ENCODE peak calls at places on chromosome 16, in five cellular contexts. F is stimulated activated CD4-positive, alpha-beta T cell treated with anti-CD3 and anti-CD28 coated beads, Interleukin-1b, Interleukin-23, amount 100 ng/mL, for 4 hours; M is ELR; L is NCI-H748 treated with DMSO at 0.1 percent for 48 hours; P is activated T-cell treated with anti-CD3 and anti-CD28 coated beads for 1 hour. K is an unnamed sample.
A peak's percentile ranks its signal among the peaks of the same experiment; 100 is the strongest.

GRCh38 chr16:57504001-57504400 is 17.7 kb upstream of the DOK4 start:
- DNase-seq in F (no peak), M (no peak), L (no peak), P (no peak), K (no peak)

GRCh38 chr16:88754912-88755744 is 29.9 kb downstream of the PIEZO1 start:
- DNase-seq in F (no peak), M (peak; percentile 79), L (no peak), P (no peak), K (no peak)

GRCh38 chr16:68781784-68782183 is 44.7 kb downstream of the CDH1 start:
- DNase-seq in F (no peak), M (no peak), L (no peak), P (no peak), K (no peak)

GRCh38 chr16:82229800-82230619 is 60.0 kb upstream of the MPHOSPH6 start:
- DNase-seq in F (peak; percentile 58), M (peak; percentile 80), L (peak; percentile 60), P (peak; percentile 49), K (peak; percentile 74)

GRCh38 chr16:24272379-24272778 is 16.2 kb downstream of the CACNG3 start:
- DNase-seq in F (no peak), M (no peak), L (no peak), P (no peak), K (no peak)

GRCh38 chr16:4414187-4414909 is 2.0 kb downstream of the CORO7 start:
- DNase-seq in F (peak; percentile 56), M (no peak), L (no peak), P (peak; percentile 63), K (no peak)

GRCh38 chr16:76193851-76194620 is 83.2 kb upstream of the CNTNAP4 start:
- DNase-seq in F (no peak), M (no peak), L (peak; percentile 16), P (no peak), K (no peak)

GRCh38 chr16:72195609-72196008 is 23.7 kb upstream of the PMFBP1 start:
- DNase-seq in F (no peak), M (no peak), L (no peak), P (no peak), K (no peak)

GRCh38 chr16:1691956-1692355 is 13.9 kb downstream of the JPT2 start:
- DNase-seq in F (no peak), M (peak; percentile 93), L (no peak), P (no peak), K (peak; percentile 79)

GRCh38 chr16:50457423-50457822 is 88.6 kb upstream of the BRD7 start:
- DNase-seq in F (no peak), M (peak; percentile 26), L (no peak), P (no peak), K (no peak)

GRCh38 chr16:25060920-25061319 is 45.8 kb upstream of the ARHGAP17 start:
- DNase-seq in F (no peak), M (no peak), L (no peak), P (no peak), K (no peak)

GRCh38 chr16:67404740-67405226 is 11.5 kb upstream of the TPPP3 start:
- DNase-seq in F (no peak), M (peak; percentile 30), L (no peak), P (no peak), K (no peak)

GRCh38 chr16:84633622-84634021 is 14.7 kb upstream of the KLHL36 start:
- DNase-seq in F (no peak), M (no peak), L (no peak), P (no peak), K (no peak)

GRCh38 chr16:12315330-12316138 is 339.0 kb downstream of the SNX29 start:
- DNase-seq in F (no peak), M (no peak), L (peak; percentile 24), P (no peak), K (no peak)

K was measured in RKO.